ENCODE peak calls at places on chromosomes 16 and 17, in four cellular contexts. E, L, R and K are unnamed samples. For H3K27me3, the result is how much of the 10 kb centered on the place peaks cover.

GRCh38 chr17:18377437-18378204 is at the start of gene EVPLL:
- DNase-seq in E (no peak), L (no peak), R (peak), K (no peak)

GRCh38 chr16:65728652-65729051 is 606.8 kb upstream of the CDH11 start:
- DNase-seq in E (no peak), L (no peak), R (no peak), K (no peak)

GRCh38 chr16:75341934-75342811 is 90.7 kb upstream of the BCAR1 start:
- DNase-seq in E (no peak), L (no peak), R (no peak), K (no peak)

GRCh38 chr17:75077490-75078096 is 10.2 kb upstream of the SLC16A5 start:
- DNase-seq in E (no peak), L (no peak), R (peak), K (no peak)

GRCh38 chr16:84718-85452 is 6.9 kb downstream of the MPG start:
- DNase-seq in E (no peak), L (no peak), R (no peak), K (no peak)

GRCh38 chr16:84829168-84829965 is 9.6 kb downstream of the CRISPLD2 start:
- DNase-seq in E (no peak), L (no peak), R (no peak), K (no peak)

GRCh38 chr16:30740364-30741251 is 7.6 kb upstream of the PHKG2 start:
- DNase-seq in E (no peak), L (peak), R (peak), K (no peak)

GRCh38 chr16:80992676-80993292 is 13.9 kb downstream of the CMC2 start:
- DNase-seq in E (no peak), L (no peak), R (no peak), K (no peak)

GRCh38 chr16:31265329-31266245 is 5.8 kb downstream of the ITGAM start:
- DNase-seq in E (peak), L (no peak), R (no peak), K (no peak)

GRCh38 chr17:63423963-63424362 is 22.1 kb downstream of the CYB561 start:
- DNase-seq in E (no peak), L (no peak), R (no peak), K (no peak)

GRCh38 chr17:64326420-64327054 is 63.5 kb upstream of the TEX2 start:
- DNase-seq in E (no peak), L (peak), R (no peak), K (peak)

GRCh38 chr16:78446486-78446885 is 347.0 kb downstream of the WWOX start:
- DNase-seq in E (no peak), L (no peak), R (no peak), K (no peak)

GRCh38 chr16:424623-425081 is 797 bp upstream of the RAB11FIP3 start:
- DNase-seq in E (no peak), L (no peak), R (peak), K (no peak)

GRCh38 chr17:50386451-50386994 is 10.8 kb downstream of the LRRC59 start:
- DNase-seq in E (no peak), L (no peak), R (no peak), K (no peak)

GRCh38 chr16:2710021-2710710 is 9.9 kb downstream of the PRSS27 start:
- DNase-seq in E (no peak), L (no peak), R (no peak), K (no peak)

GRCh38 chr16:4604401-4604800 is 10.3 kb downstream of the UBALD1 start:
- DNase-seq in E (no peak), L (no peak), R (no peak), K (no peak)

GRCh38 chr16:56669840-56670639 is 426 bp downstream of the MT1H start:
- DNase-seq in E (no peak), L (peak), R (no peak), K (no peak)

GRCh38 chr16:47928008-47928407 is 227.8 kb downstream of the ABCC12 start:
- DNase-seq in E (no peak), L (no peak), R (no peak), K (no peak)

GRCh38 chr16:3458852-3459361 is 15.4 kb downstream of the NAA60 start:
- DNase-seq in E (no peak), L (no peak), R (no peak), K (no peak)

GRCh38 chr16:82257990-82258389 is 88.0 kb upstream of the MPHOSPH6 start:
- DNase-seq in E (no peak), L (no peak), R (no peak), K (no peak)

GRCh38 chr16:72221216-72221995 is 49.5 kb upstream of the PMFBP1 start:
- DNase-seq in E (no peak), L (no peak), R (no peak), K (no peak)

GRCh38 chr16:87686697-87687570 is 78.9 kb downstream of the KLHDC4 start:
- DNase-seq in E (no peak), L (no peak), R (no peak), K (no peak)

GRCh38 chr17:50767030-50767429 is 288 bp downstream of the ANKRD40CL start:
- DNase-seq in E (no peak), L (no peak), R (peak), K (no peak)

GRCh38 chr17:164536-165235 is 16.8 kb downstream of the DOC2B start:
- DNase-seq in E (no peak), L (no peak), R (no peak), K (no peak)

GRCh38 chr17:16945141-16945493 is 26.8 kb downstream of the TNFRSF13B start:
- DNase-seq in E (no peak), L (peak), R (no peak), K (no peak)

GRCh38 chr16:57834936-57835335 is 32.6 kb upstream of the KIFC3 start:
- DNase-seq in E (no peak), L (no peak), R (no peak), K (no peak)

GRCh38 chr17:38893612-38894011 is 23.8 kb downstream of the LASP1 start:
- DNase-seq in E (no peak), L (no peak), R (no peak), K (no peak)

GRCh38 chr17:5785867-5786509 is 201.7 kb upstream of the NLRP1 start:
- DNase-seq in E (no peak), L (no peak), R (no peak), K (no peak)

GRCh38 chr17:7881655-7882054 is 6.9 kb upstream of the CHD3 start:
- DNase-seq in E (no peak), L (peak), R (no peak), K (no peak)

GRCh38 chr17:1590031-1590746 is 27.6 kb upstream of the PITPNA start:
- DNase-seq in E (no peak), L (no peak), R (peak), K (no peak)

GRCh38 chr17:73872816-73873215 is 228.6 kb upstream of the SDK2 start:
- DNase-seq in E (no peak), L (no peak), R (no peak), K (no peak)

GRCh38 chr16:27324851-27325301 is 11.1 kb downstream of the IL4R start:
- DNase-seq in E (no peak), L (peak), R (no peak), K (no peak)

GRCh38 chr17:82343560-82343959 is 10.0 kb upstream of the SECTM1 start:
- DNase-seq in E (no peak), L (no peak), R (no peak), K (no peak)
- TF ChIP-seq POLR2A in E (no peak), L (no peak), R (no peak), K (no peak)

DNA sequence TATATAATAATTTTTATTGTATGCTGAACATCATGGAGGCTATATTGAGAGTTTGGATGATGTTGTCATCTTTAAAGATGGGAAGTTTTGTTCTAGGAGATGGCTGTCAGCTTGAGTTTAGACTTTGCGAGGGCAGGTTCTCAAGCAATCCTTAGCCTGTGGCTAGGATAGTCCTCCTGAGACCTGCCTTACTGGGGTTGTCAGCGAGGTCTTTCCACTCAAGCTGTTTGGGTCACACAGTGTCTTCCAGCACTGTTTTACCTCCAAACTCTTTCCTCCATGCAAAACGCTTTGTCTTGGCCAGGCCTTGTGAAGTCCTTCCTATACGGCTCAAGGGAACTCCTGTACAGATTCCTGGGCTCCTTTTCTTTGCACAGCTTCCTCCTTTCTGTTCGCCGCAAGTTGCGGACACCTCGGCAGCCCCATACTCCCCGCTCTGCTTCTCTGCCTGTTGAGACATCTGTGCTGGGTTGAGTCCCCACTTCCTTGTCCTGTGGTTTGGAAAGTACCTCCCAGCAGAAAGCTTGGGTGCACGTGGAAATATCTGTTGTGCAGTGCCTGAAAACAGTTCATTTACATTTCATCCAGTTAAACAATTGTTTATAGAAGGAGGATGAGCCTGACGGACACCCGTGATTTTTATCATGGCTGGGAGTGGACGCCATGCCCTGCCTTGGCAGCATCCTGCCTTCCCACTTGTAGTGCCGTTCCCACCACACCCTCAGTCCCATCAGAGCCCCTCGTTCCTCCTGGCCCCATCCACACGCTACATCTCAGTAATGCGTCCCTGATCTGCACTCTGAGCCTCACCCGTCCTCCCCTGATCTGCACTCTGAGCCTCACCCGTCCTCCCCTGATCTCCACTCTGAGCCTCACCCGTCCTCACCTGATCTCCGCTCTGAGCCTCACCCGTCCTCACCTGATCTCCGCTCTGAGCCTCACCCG is 55.0 kb upstream of the CBFA2T3 start:
- DNase-seq in E (no peak), L (peak), R (no peak), K (no peak)
- H3K27me3 ChIP-seq in E (under half), L (under half), R (under half), K (under half)

GRCh38 chr17:47789611-47790520 is 31.7 kb downstream of the OSBPL7 start:
- DNase-seq in E (peak), L (peak), R (peak), K (no peak)
- TF ChIP-seq CTCF in E (peak), L (no peak), R (peak), K (peak)

GRCh38 chr17:27646232-27646631 is 15.2 kb downstream of the LGALS9 start:
- DNase-seq in E (no peak), L (no peak), R (no peak), K (no peak)

GRCh38 chr17:27650836-27651235 is 19.8 kb downstream of the LGALS9 start:
- DNase-seq in E (no peak), L (no peak), R (no peak), K (no peak)

GRCh38 chr17:27649929-27650328 is 18.9 kb downstream of the LGALS9 start:
- DNase-seq in E (no peak), L (no peak), R (no peak), K (no peak)

GRCh38 chr17:27644586-27644985 is 13.6 kb downstream of the LGALS9 start:
- DNase-seq in E (no peak), L (no peak), R (no peak), K (no peak)

DNA sequence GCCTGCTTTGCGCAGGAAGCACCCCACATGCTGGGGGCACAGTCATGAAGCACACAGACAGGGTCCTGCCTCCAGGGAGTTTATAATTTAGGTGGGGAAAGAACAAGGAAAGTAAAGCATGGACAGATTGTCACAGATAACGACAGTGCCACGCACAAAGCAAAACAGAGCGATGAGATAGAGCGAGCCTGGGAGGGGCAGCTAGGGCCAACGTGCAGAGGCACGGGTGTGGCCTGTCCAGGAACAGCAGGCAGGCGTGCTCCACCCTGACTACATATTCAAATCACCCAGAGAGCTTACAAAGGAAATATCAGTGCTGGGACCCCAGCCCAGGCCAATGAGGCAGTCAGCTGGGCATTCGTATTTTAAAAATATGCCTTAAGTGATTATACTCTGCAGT is 16.8 kb downstream of the LGALS9 start:
- DNase-seq in E (no peak), L (no peak), R (peak), K (no peak)
- TF ChIP-seq POLR2A in E (no peak), L (no peak), R (no peak), K (no peak)

GRCh38 chr16:53782148-53782547 is 78.2 kb downstream of the FTO start:
- DNase-seq in E (no peak), L (no peak), R (no peak), K (no peak)

GRCh38 chr16:53785044-53785443 is 81.1 kb downstream of the FTO start:
- DNase-seq in E (no peak), L (no peak), R (no peak), K (no peak)

GRCh38 chr16:53781023-53781605 is 77.2 kb downstream of the FTO start:
- DNase-seq in E (no peak), L (no peak), R (no peak), K (no peak)

GRCh38 chr16:53787423-53787822 is 83.5 kb downstream of the FTO start:
- DNase-seq in E (no peak), L (no peak), R (no peak), K (no peak)

GRCh38 chr16:53784312-53784711 is 80.4 kb downstream of the FTO start:
- DNase-seq in E (no peak), L (no peak), R (no peak), K (no peak)
- H3K27me3 ChIP-seq in E (under half), L (under half), R (under half), K (under half)

DNA sequence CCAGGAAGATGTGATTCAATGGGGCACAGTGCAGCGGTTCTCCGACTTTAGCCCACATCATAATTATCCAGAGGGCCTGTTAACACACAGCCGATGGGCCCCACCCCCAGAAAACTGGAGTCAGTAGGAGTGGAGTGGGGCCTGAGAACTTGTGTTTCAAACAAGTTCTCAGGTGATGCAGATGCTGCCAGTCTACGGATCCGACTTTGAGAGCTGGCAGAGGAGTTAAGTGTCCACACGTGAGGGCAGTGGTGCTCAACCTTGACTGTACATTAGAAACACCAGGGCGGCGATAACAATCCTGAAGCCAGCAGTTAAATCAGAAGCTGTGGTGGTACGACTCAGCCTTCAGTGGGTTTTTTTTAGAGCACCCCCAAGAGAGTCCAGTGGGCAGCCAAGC is 75.0 kb downstream of the GPRC5B start:
- DNase-seq in E (no peak), L (no peak), R (no peak), K (no peak)
- TF ChIP-seq CTCF in E (no peak), L (no peak), R (no peak), K (no peak)

GRCh38 chr17:2700031-2700490 is 11.5 kb downstream of the CLUH start:
- DNase-seq in E (no peak), L (peak), R (peak), K (no peak)

GRCh38 chr17:2700491-2701141 is 10.9 kb downstream of the CLUH start:
- DNase-seq in E (no peak), L (peak), R (peak), K (no peak)

GRCh38 chr17:2703181-2703580 is 8.4 kb downstream of the CLUH start:
- DNase-seq in E (no peak), L (peak), R (peak), K (no peak)

GRCh38 chr17:2701996-2702741 is 9.4 kb downstream of the CLUH start:
- DNase-seq in E (no peak), L (peak), R (peak), K (no peak)

DNA sequence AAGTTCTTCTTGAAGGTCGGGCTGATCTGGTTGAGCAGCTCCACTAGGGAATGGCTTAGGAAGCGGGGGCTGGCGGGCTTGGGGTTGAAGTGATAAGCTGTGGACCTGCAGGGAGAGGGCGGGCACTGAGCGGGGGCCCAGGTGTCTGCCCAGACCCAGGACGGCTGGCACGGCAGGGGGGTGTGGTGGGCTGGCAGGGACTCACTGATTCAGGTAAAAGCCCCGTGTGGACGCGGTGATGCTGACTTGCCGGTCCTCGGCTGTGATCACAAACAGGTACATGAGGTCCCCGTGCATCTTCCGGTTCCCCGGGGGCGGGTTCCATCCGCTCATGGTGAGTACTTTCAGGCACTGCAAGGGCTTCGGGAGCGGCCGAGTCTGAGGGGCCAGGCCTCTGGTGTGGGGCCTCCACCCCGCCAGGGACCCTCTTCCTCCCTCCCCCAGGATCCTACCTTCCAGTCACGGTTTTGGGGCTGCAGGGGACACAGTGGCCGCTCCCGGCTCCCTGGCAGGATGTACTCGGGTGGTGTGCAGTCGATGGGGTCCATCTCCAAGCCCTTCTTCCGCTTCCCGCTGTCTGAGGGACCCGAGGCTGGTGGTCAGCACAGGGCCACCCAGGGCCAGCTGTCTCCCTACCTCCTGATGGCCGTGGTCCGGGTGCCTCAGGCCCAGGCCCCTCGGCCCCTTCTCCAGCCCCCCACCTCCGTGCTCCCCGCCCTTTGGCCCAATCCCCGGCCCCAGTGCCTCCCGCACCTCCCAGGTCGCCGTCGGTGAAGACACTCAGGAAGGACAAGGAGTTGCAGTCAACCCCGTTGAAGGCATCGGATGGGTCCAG is 10.2 kb downstream of the CLUH start:
- DNase-seq in E (no peak), L (peak), R (peak), K (no peak)
- TF ChIP-seq POLR2A in E (no peak), L (no peak), R (no peak), K (no peak)

GRCh38 chr17:14305785-14306496 is 5.1 kb downstream of the HS3ST3B1 start:
- DNase-seq in E (no peak), L (no peak), R (no peak), K (no peak)

GRCh38 chr17:14304222-14304844 is 3.5 kb downstream of the HS3ST3B1 start:
- DNase-seq in E (no peak), L (no peak), R (no peak), K (no peak)

GRCh38 chr17:14303343-14304221 is 2.7 kb downstream of the HS3ST3B1 start:
- DNase-seq in E (no peak), L (no peak), R (no peak), K (no peak)

GRCh38 chr17:14306602-14307001 is 5.7 kb downstream of the HS3ST3B1 start:
- DNase-seq in E (no peak), L (no peak), R (no peak), K (no peak)

DNA sequence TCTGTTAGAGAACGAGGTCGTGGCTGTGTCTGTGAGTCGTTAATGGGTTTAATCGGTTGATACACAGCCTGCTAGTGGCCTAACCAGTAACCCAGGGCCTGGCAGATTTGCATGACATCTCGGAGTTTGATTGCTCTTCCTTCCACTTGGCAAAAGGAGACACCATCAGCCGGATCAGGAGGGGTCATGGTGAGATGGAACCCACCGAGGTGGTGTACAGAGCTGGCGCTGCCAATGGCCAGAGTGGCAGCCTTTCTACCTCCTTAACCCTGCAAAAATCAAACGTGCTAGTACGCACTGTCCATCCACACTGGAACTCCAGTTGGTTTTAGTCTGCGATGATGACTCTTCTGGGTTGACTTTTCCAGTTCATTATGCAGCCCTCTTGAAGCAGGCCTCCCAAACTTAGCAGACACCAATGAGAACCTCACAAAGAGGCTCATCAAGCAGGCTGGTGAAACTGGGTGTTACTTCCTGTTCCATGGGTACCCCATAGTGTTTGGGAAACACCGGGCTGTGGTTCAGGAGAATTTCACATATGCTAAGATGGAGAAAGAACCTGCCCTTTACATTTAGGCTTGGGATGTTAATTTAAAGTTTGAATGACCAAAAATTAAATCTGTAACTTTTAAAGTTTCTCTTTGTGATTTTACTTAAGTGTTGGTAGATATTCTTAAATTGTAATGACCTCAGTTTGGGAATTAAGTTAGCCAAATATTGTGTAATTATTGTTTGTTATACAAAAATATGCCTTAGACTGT is 4.2 kb downstream of the HS3ST3B1 start:
- DNase-seq in E (no peak), L (no peak), R (no peak), K (no peak)
- H3K27me3 ChIP-seq in E (under half), L (under half), R (under half), K (under half)